ENCODE peak calls at places on chromosome 17, in four cellular contexts. P is heart right ventricle, F is heart left ventricle, D is breast epithelium. Q is an unnamed sample. For H3K36me3 and H3K4me1, the result is how much of the 10 kb centered on the place peaks cover.

GRCh38 chr17:19716108-19717030 is at the start of gene SLC47A2:
- DNase-seq in P (no peak), F (no peak), D (no peak), Q (no peak)

GRCh38 chr17:27568216-27568615 is 62.8 kb upstream of the LGALS9 start:
- DNase-seq in P (no peak), F (no peak), D (no peak), Q (no peak)

GRCh38 chr17:80071116-80071980 is 30.0 kb upstream of the GAA start:
- DNase-seq in P (peak), F (peak), D (peak), Q (peak)

GRCh38 chr17:51371732-51372151 is 111.4 kb downstream of the UTP18 start:
- DNase-seq in P (no peak), F (no peak), D (no peak), Q (peak)

GRCh38 chr17:61247438-61247837 is 152.2 kb upstream of the TBX2 start:
- DNase-seq in P (no peak), F (peak), D (peak), Q (no peak)

GRCh38 chr17:19712436-19713004 is 3.9 kb downstream of the SLC47A2 start:
- DNase-seq in P (no peak), F (no peak), D (no peak), Q (no peak)

GRCh38 chr17:69144621-69145255 is 3.0 kb upstream of the ABCA6 start:
- DNase-seq in P (no peak), F (no peak), D (no peak), Q (no peak)

GRCh38 chr17:70242781-70243437 is 73.6 kb downstream of the KCNJ2 start:
- DNase-seq in P (no peak), F (no peak), D (no peak), Q (no peak)

GRCh38 chr17:33039874-33040273 is 48.2 kb downstream of the SPACA3 start:
- DNase-seq in P (no peak), F (no peak), D (no peak), Q (no peak)

GRCh38 chr17:74941128-74941725 is 5.5 kb downstream of the OTOP3 start:
- DNase-seq in P (no peak), F (no peak), D (no peak), Q (no peak)

GRCh38 chr17:10349403-10349802 is 23.4 kb downstream of the MYH13 start:
- DNase-seq in P (no peak), F (no peak), D (no peak), Q (no peak)

GRCh38 chr17:42121066-42121769 is at the start of gene KAT2A:
- DNase-seq in P (peak), F (peak), D (peak), Q (peak)

GRCh38 chr17:79623786-79624657 is 13.2 kb upstream of the RBFOX3 start:
- DNase-seq in P (no peak), F (peak), D (no peak), Q (peak)

GRCh38 chr17:66508896-66509843 is 206.8 kb downstream of the PRKCA start:
- DNase-seq in P (no peak), F (no peak), D (no peak), Q (no peak)

GRCh38 chr17:75980188-75981018 is 1.4 kb downstream of the TEN1 start:
- DNase-seq in P (no peak), F (no peak), D (no peak), Q (no peak)

GRCh38 chr17:1077536-1078061 is 80.7 kb downstream of the TIMM22 start:
- DNase-seq in P (no peak), F (no peak), D (no peak), Q (no peak)

GRCh38 chr17:12909511-12909910 is 108.3 kb downstream of the ELAC2 start:
- DNase-seq in P (no peak), F (no peak), D (no peak), Q (no peak)

GRCh38 chr17:74113326-74113725 is 90.2 kb upstream of the RPL38 start:
- DNase-seq in P (no peak), F (no peak), D (no peak), Q (no peak)

GRCh38 chr17:61009619-61010018 is 332.0 kb downstream of the BCAS3 start:
- DNase-seq in P (no peak), F (peak), D (no peak), Q (no peak)

GRCh38 chr17:66952681-66953638 is 11.5 kb upstream of the CACNG4 start:
- DNase-seq in P (no peak), F (no peak), D (no peak), Q (peak)

GRCh38 chr17:74163271-74163821 is 40.1 kb upstream of the RPL38 start:
- DNase-seq in P (no peak), F (no peak), D (no peak), Q (no peak)

GRCh38 chr17:78940708-78941107 is 15.5 kb upstream of the TIMP2 start:
- DNase-seq in P (no peak), F (no peak), D (no peak), Q (no peak)

GRCh38 chr17:76671123-76671911 is 27.8 kb upstream of the ST6GALNAC1 start:
- DNase-seq in P (peak), F (peak), D (peak), Q (peak)

GRCh38 chr17:40580140-40580539 is 14.9 kb upstream of the CCR7 start:
- DNase-seq in P (no peak), F (no peak), D (no peak), Q (no peak)

GRCh38 chr17:65400701-65401100 is 160.7 kb downstream of the AXIN2 start:
- DNase-seq in P (no peak), F (no peak), D (no peak), Q (no peak)

GRCh38 chr17:15915996-15916395 is 28.9 kb upstream of the ADORA2B start:
- DNase-seq in P (no peak), F (no peak), D (no peak), Q (no peak)

GRCh38 chr17:30832438-30832790 is 648 bp downstream of the ATAD5 start:
- DNase-seq in P (no peak), F (no peak), D (no peak), Q (no peak)

GRCh38 chr17:47197821-47198220 is 8.7 kb upstream of the CDC27 start:
- DNase-seq in P (no peak), F (no peak), D (no peak), Q (no peak)

GRCh38 chr17:46949291-46950174 is 26.6 kb downstream of the GOSR2 start:
- DNase-seq in P (no peak), F (no peak), D (no peak), Q (no peak)

GRCh38 chr17:65388911-65389310 is 172.5 kb downstream of the AXIN2 start:
- DNase-seq in P (no peak), F (no peak), D (no peak), Q (no peak)

GRCh38 chr17:35063514-35064223 is at the start of gene RFFL:
- DNase-seq in P (peak), F (peak), D (peak), Q (peak)

GRCh38 chr17:65515959-65516948 is 45.2 kb downstream of the AXIN2 start:
- DNase-seq in P (no peak), F (no peak), D (peak), Q (no peak)

GRCh38 chr17:75691371-75692290 is 24.5 kb downstream of the SAP30BP start:
- DNase-seq in P (no peak), F (no peak), D (peak), Q (no peak)

GRCh38 chr17:81655378-81656117 is 794 bp downstream of the PDE6G start:
- DNase-seq in P (no peak), F (no peak), D (no peak), Q (no peak)

GRCh38 chr17:81651692-81652091 is 4.7 kb downstream of the PDE6G start:
- DNase-seq in P (no peak), F (no peak), D (no peak), Q (no peak)

GRCh38 chr17:81650951-81651350 is 5.4 kb downstream of the PDE6G start:
- DNase-seq in P (no peak), F (no peak), D (no peak), Q (no peak)

GRCh38 chr17:81656118-81656743 is at the start of gene PDE6G:
- DNase-seq in P (no peak), F (no peak), D (no peak), Q (no peak)

GRCh38 chr17:81652901-81653771 is 3.2 kb downstream of the PDE6G start:
- DNase-seq in P (no peak), F (no peak), D (no peak), Q (no peak)
- H3K4me3 ChIP-seq in P (no peak), F (no peak), D (no peak), Q (no peak)

GRCh38 chr17:4178651-4179050 is 35.7 kb downstream of the CYB5D2 start:
- DNase-seq in P (no peak), F (no peak), D (no peak), Q (no peak)

GRCh38 chr17:4177732-4178131 is 34.7 kb downstream of the CYB5D2 start:
- DNase-seq in P (no peak), F (no peak), D (no peak), Q (peak)

GRCh38 chr17:4179071-4179470 is 36.1 kb downstream of the CYB5D2 start:
- DNase-seq in P (no peak), F (no peak), D (no peak), Q (no peak)

GRCh38 chr17:4175921-4176802 is 33.2 kb downstream of the CYB5D2 start:
- DNase-seq in P (no peak), F (no peak), D (no peak), Q (no peak)

GRCh38 chr17:4176803-4177472 is 33.9 kb downstream of the CYB5D2 start:
- DNase-seq in P (no peak), F (no peak), D (no peak), Q (no peak)
- H3K36me3 ChIP-seq in P (half or more), F (half or more), D (under half), Q (under half)

GRCh38 chr17:63956296-63956920 is 16.3 kb downstream of the SCN4A start:
- DNase-seq in P (no peak), F (no peak), D (no peak), Q (no peak)
- H3K4me1 ChIP-seq in P (under half), F (under half), D (under half), Q (under half)

GRCh38 chr17:16981928-16982327 is 10.0 kb upstream of the TNFRSF13B start:
- DNase-seq in P (no peak), F (no peak), D (no peak), Q (no peak)
- H3K4me3 ChIP-seq in P (no peak), F (no peak), D (no peak), Q (no peak)

GRCh38 chr17:4679652-4680051 is 24.3 kb downstream of the PELP1 start:
- DNase-seq in P (no peak), F (no peak), D (no peak), Q (peak)
- H3K36me3 ChIP-seq in P (half or more), F (half or more), D (under half), Q (half or more)

GRCh38 chr17:77737442-77738265 is 220.8 kb upstream of the TNRC6C start:
- DNase-seq in P (no peak), F (peak), D (peak), Q (peak)
- H3K4me1 ChIP-seq in P (under half), F (under half), D (under half), Q (under half)

GRCh38 chr17:39352986-39353385 is 48.4 kb downstream of the FBXL20 start:
- DNase-seq in P (no peak), F (no peak), D (no peak), Q (no peak)
- H3K4me3 ChIP-seq in P (no peak), F (no peak), D (no peak), Q (no peak)

GRCh38 chr17:58491510-58492045 is 3.4 kb upstream of the HSF5 start:
- DNase-seq in P (no peak), F (no peak), D (no peak), Q (no peak)
- H3K36me3 ChIP-seq in P (half or more), F (half or more), D (under half), Q (under half)

Q was measured in left lung.